ENCODE peak calls at places on chromosomes 2 and 18, in eight cellular contexts. One of them, this sample, is unnamed.

GRCh38 chr2:120510751-120511395 is 164.9 kb downstream of the INHBB start:
- DNase-seq in endothelial cell of umbilical vein: no peak
- DNase-seq in mammary epithelial cell: no peak
- DNase-seq in astrocyte of the spinal cord: no peak
- DNase-seq in activated CD8-positive, alpha-beta memory T cell treated with anti-CD3 and anti-CD28 coated beads for 1 hour: no peak
- DNase-seq in NCI-H187: no peak
- DNase-seq in GM23248: no peak
- DNase-seq in left ventricle myocardium inferior: no peak
- DNase-seq in this sample: no peak

GRCh38 chr2:171883275-171883893 is 10.7 kb downstream of the SLC25A12 start:
- DNase-seq in endothelial cell of umbilical vein: no peak
- DNase-seq in mammary epithelial cell: no peak
- DNase-seq in GM23248: no peak
- DNase-seq in left ventricle myocardium inferior: no peak
- DNase-seq in astrocyte of the spinal cord: no peak
- DNase-seq in activated CD8-positive, alpha-beta memory T cell treated with anti-CD3 and anti-CD28 coated beads for 1 hour: no peak
- DNase-seq in NCI-H187: no peak
- DNase-seq in this sample: no peak

GRCh38 chr2:97974471-97974870 is 21.3 kb downstream of the TMEM131 start:
- DNase-seq in GM23248: no peak
- DNase-seq in activated CD8-positive, alpha-beta memory T cell treated with anti-CD3 and anti-CD28 coated beads for 1 hour: no peak
- DNase-seq in astrocyte of the spinal cord: no peak
- DNase-seq in mammary epithelial cell: no peak
- DNase-seq in endothelial cell of umbilical vein: no peak
- DNase-seq in NCI-H187: no peak
- DNase-seq in left ventricle myocardium inferior: no peak
- DNase-seq in this sample: no peak

GRCh38 chr2:70808983-70809958 is 11.1 kb downstream of the CLEC4F start:
- DNase-seq in left ventricle myocardium inferior: no peak
- DNase-seq in astrocyte of the spinal cord: no peak
- DNase-seq in NCI-H187: no peak
- DNase-seq in activated CD8-positive, alpha-beta memory T cell treated with anti-CD3 and anti-CD28 coated beads for 1 hour: no peak
- DNase-seq in mammary epithelial cell: no peak
- DNase-seq in GM23248: no peak
- DNase-seq in endothelial cell of umbilical vein: no peak
- DNase-seq in this sample: no peak

GRCh38 chr18:22559414-22560282 is 141.9 kb upstream of the CTAGE1 start:
- DNase-seq in left ventricle myocardium inferior: peak
- DNase-seq in astrocyte of the spinal cord: peak
- DNase-seq in NCI-H187: no peak
- DNase-seq in mammary epithelial cell: peak
- DNase-seq in GM23248: peak
- DNase-seq in endothelial cell of umbilical vein: peak
- DNase-seq in activated CD8-positive, alpha-beta memory T cell treated with anti-CD3 and anti-CD28 coated beads for 1 hour: no peak
- DNase-seq in this sample: peak

GRCh38 chr18:79164696-79165095 is 95.5 kb downstream of the ATP9B start:
- DNase-seq in GM23248: no peak
- DNase-seq in astrocyte of the spinal cord: no peak
- DNase-seq in endothelial cell of umbilical vein: no peak
- DNase-seq in activated CD8-positive, alpha-beta memory T cell treated with anti-CD3 and anti-CD28 coated beads for 1 hour: no peak
- DNase-seq in left ventricle myocardium inferior: no peak
- DNase-seq in mammary epithelial cell: no peak
- DNase-seq in NCI-H187: no peak
- DNase-seq in this sample: no peak

GRCh38 chr2:65913914-65914786 is 481.8 kb upstream of the SPRED2 start:
- DNase-seq in endothelial cell of umbilical vein: no peak
- DNase-seq in astrocyte of the spinal cord: no peak
- DNase-seq in mammary epithelial cell: no peak
- DNase-seq in GM23248: no peak
- DNase-seq in left ventricle myocardium inferior: no peak
- DNase-seq in NCI-H187: no peak
- DNase-seq in activated CD8-positive, alpha-beta memory T cell treated with anti-CD3 and anti-CD28 coated beads for 1 hour: no peak
- DNase-seq in this sample: no peak

GRCh38 chr2:5991305-5991968 is 299.3 kb downstream of the SOX11 start:
- DNase-seq in NCI-H187: no peak
- DNase-seq in left ventricle myocardium inferior: no peak
- DNase-seq in GM23248: no peak
- DNase-seq in endothelial cell of umbilical vein: no peak
- DNase-seq in activated CD8-positive, alpha-beta memory T cell treated with anti-CD3 and anti-CD28 coated beads for 1 hour: no peak
- DNase-seq in mammary epithelial cell: no peak
- DNase-seq in astrocyte of the spinal cord: no peak
- DNase-seq in this sample: no peak

GRCh38 chr18:35041752-35042379 is 653 bp downstream of the MAPRE2 start:
- DNase-seq in endothelial cell of umbilical vein: no peak
- DNase-seq in mammary epithelial cell: peak
- DNase-seq in GM23248: peak
- DNase-seq in NCI-H187: peak
- DNase-seq in left ventricle myocardium inferior: no peak
- DNase-seq in activated CD8-positive, alpha-beta memory T cell treated with anti-CD3 and anti-CD28 coated beads for 1 hour: no peak
- DNase-seq in astrocyte of the spinal cord: no peak
- DNase-seq in this sample: no peak

GRCh38 chr18:48783616-48784520 is 166.9 kb downstream of the SMAD7 start:
- DNase-seq in NCI-H187: no peak
- DNase-seq in endothelial cell of umbilical vein: no peak
- DNase-seq in astrocyte of the spinal cord: no peak
- DNase-seq in mammary epithelial cell: no peak
- DNase-seq in activated CD8-positive, alpha-beta memory T cell treated with anti-CD3 and anti-CD28 coated beads for 1 hour: no peak
- DNase-seq in left ventricle myocardium inferior: no peak
- DNase-seq in GM23248: no peak
- DNase-seq in this sample: no peak

GRCh38 chr2:238724728-238725127 is 123.2 kb upstream of the TWIST2 start:
- DNase-seq in mammary epithelial cell: no peak
- DNase-seq in GM23248: no peak
- DNase-seq in activated CD8-positive, alpha-beta memory T cell treated with anti-CD3 and anti-CD28 coated beads for 1 hour: no peak
- DNase-seq in endothelial cell of umbilical vein: no peak
- DNase-seq in left ventricle myocardium inferior: no peak
- DNase-seq in NCI-H187: no peak
- DNase-seq in astrocyte of the spinal cord: no peak
- DNase-seq in this sample: no peak

This sample was measured in gastrocnemius medialis.